ENCODE peak calls at places on chromosomes 3 and 15, in four cellular contexts. E is BJ, W is sigmoid colon, V is HFF-Myc. R is an unnamed sample.

GRCh38 chr3:172040976-172041963 is 1.9 kb downstream of the FNDC3B start:
- DNase-seq in V (no peak), E (no peak), W (no peak), R (no peak)

GRCh38 chr15:91553455-91553854 is 300.1 kb upstream of the SLCO3A1 start:
- DNase-seq in W (no peak), E (no peak), V (no peak), R (no peak)

GRCh38 chr15:43776101-43776717 is 557 bp downstream of the ELL3 start:
- DNase-seq in E (no peak), W (no peak), V (no peak), R (no peak)

GRCh38 chr3:160980740-160981139 is 124.4 kb downstream of the B3GALNT1 start:
- DNase-seq in W (no peak), V (no peak), E (no peak), R (no peak)

GRCh38 chr15:72288796-72289596 is 16.6 kb upstream of the PARP6 start:
- DNase-seq in V (no peak), E (no peak), W (no peak), R (no peak)

GRCh38 chr3:49343163-49343562 is 3.3 kb upstream of the USP4 start:
- DNase-seq in E (no peak), W (no peak), V (no peak), R (no peak)

GRCh38 chr3:50297384-50297775 is 1.8 kb downstream of the HYAL3 start:
- DNase-seq in W (peak), V (no peak), E (no peak), R (no peak)

GRCh38 chr15:101201411-101202174 is 50.3 kb downstream of the CHSY1 start:
- DNase-seq in V (peak), W (peak), E (peak), R (peak)

GRCh38 chr15:83105450-83105849 is 2.0 kb upstream of the TM6SF1 start:
- DNase-seq in E (no peak), W (no peak), V (no peak), R (no peak)

GRCh38 chr3:187967097-187967496 is 186.9 kb upstream of the LPP start:
- DNase-seq in W (no peak), V (no peak), E (no peak), R (no peak)

GRCh38 chr3:28958656-28959055 is 322.2 kb upstream of the RBMS3 start:
- DNase-seq in W (no peak), V (no peak), E (no peak), R (no peak)

GRCh38 chr15:52146776-52147175 is 34.2 kb upstream of the BCL2L10 start:
- DNase-seq in V (no peak), E (no peak), W (no peak), R (no peak)

GRCh38 chr3:123638936-123639680 is 54.3 kb upstream of the HACD2 start:
- DNase-seq in E (no peak), W (peak), V (no peak), R (no peak)

GRCh38 chr3:55654123-55654787 is 167.1 kb upstream of the WNT5A start:
- DNase-seq in V (no peak), E (no peak), W (no peak), R (no peak)

GRCh38 chr15:33994005-33994615 is 25.8 kb downstream of the CHRM5 start:
- DNase-seq in V (no peak), W (no peak), E (no peak), R (no peak)

GRCh38 chr3:129506272-129506742 is 22.1 kb upstream of the RHO start:
- DNase-seq in E (no peak), W (no peak), V (no peak), R (no peak)

GRCh38 chr15:74173545-74174215 is at the start of gene ISLR:
- DNase-seq in W (peak), V (no peak), E (peak), R (no peak)

GRCh38 chr3:185225523-185225922 is 28.3 kb downstream of the EHHADH start:
- DNase-seq in W (no peak), V (no peak), E (peak), R (peak)

GRCh38 chr3:36295206-36295760 is 85.0 kb upstream of the STAC start:
- DNase-seq in V (no peak), E (no peak), W (no peak), R (peak)

GRCh38 chr15:96219681-96220080 is 110.8 kb upstream of the NR2F2 start:
- DNase-seq in E (no peak), W (no peak), V (no peak), R (no peak)

GRCh38 chr3:18703798-18704197 is 278.7 kb upstream of the SATB1 start:
- DNase-seq in E (no peak), V (no peak), W (no peak), R (no peak)

GRCh38 chr15:70762469-70763119 is 764 bp downstream of the UACA start:
- DNase-seq in V (no peak), W (peak), E (no peak), R (no peak)

GRCh38 chr15:70763120-70763949 is at the start of gene UACA:
- DNase-seq in E (peak), W (peak), V (peak), R (peak)

GRCh38 chr15:70765504-70766281 is 2.3 kb upstream of the UACA start:
- DNase-seq in V (no peak), W (no peak), E (peak), R (no peak)

GRCh38 chr15:70761931-70762468 is 1.4 kb downstream of the UACA start:
- DNase-seq in V (no peak), W (no peak), E (no peak), R (no peak)

GRCh38 chr15:70763950-70764730 is 782 bp upstream of the UACA start:
- DNase-seq in E (no peak), W (no peak), V (no peak), R (no peak)
- H3K4me3 ChIP-seq in E (peak), W (peak), V (peak), R (peak)

DNA sequence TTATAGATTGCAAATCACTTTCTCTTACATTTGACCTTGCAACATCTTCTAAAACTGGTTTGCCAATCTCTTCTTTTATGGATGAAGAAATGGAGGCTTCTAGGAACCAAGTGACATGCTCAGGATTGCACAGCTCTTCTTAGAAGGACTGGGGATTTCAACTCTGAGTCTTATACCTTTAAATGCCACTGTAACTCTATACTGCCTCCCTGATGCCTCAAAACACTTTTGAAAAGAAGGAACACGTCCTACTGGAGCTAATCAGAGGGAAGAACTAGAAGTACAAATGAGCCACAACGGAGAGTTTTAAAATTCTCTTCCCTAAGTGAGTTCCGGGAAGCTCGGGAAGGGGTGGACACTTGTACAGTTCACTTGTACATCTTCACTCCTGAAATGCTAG is 973 bp upstream of the MITF start:
- DNase-seq in V (no peak), E (no peak), W (no peak), R (no peak)
- H3K4me3 ChIP-seq in V (peak), E (peak), W (peak), R (peak)

GRCh38 chr3:128487813-128488635 is 5.0 kb downstream of the GATA2 start:
- DNase-seq in E (peak), W (peak), V (peak), R (peak)
- H3K4me3 ChIP-seq in E (peak), W (peak), V (peak), R (peak)

GRCh38 chr15:68114840-68115239 is 60.7 kb downstream of the PIAS1 start:
- DNase-seq in E (no peak), V (no peak), W (no peak), R (no peak)
- H3K4me3 ChIP-seq in E (peak), V (no peak), W (peak), R (no peak)

GRCh38 chr3:114226313-114226712 is 11.1 kb downstream of the ZNF80 start:
- DNase-seq in V (no peak), W (no peak), E (no peak), R (no peak)
- H3K4me3 ChIP-seq in V (no peak), W (no peak), E (no peak), R (no peak)

DNA sequence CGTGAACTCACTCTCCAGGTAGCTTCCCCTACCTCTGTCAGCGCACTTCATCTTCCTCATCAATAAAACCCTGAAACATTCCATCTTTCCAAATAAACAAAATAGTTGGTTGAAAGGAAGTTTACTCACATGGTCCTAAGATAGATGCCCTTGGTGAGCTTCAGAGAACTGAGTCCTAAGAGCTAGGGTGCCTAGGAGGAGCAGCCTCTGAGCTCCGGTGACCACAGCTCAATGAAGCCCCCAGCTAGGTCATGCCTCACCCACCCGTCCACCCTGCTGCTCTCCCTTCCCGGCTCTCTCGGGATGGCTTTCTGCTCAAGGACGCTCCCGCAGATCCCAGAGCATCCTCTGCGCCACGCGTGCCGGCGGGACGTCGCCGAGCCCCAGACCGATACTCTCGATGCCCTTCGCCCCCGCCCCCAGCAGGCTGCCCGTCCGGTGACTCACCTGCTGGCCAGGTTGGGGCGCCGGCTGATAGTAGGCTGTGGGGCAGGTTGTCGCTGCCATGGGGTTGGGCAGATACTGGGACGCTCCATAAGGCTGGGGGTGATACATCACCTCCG is 697 bp downstream of the VGLL3 start:
- DNase-seq in E (no peak), V (no peak), W (peak), R (no peak)
- H3K4me3 ChIP-seq in E (peak), V (peak), W (peak), R (peak)

GRCh38 chr3:73786346-73786807 is 161.6 kb upstream of the PDZRN3 start:
- DNase-seq in W (no peak), V (peak), E (peak), R (peak)
- H3K4me3 ChIP-seq in W (no peak), V (no peak), E (no peak), R (no peak)

DNA sequence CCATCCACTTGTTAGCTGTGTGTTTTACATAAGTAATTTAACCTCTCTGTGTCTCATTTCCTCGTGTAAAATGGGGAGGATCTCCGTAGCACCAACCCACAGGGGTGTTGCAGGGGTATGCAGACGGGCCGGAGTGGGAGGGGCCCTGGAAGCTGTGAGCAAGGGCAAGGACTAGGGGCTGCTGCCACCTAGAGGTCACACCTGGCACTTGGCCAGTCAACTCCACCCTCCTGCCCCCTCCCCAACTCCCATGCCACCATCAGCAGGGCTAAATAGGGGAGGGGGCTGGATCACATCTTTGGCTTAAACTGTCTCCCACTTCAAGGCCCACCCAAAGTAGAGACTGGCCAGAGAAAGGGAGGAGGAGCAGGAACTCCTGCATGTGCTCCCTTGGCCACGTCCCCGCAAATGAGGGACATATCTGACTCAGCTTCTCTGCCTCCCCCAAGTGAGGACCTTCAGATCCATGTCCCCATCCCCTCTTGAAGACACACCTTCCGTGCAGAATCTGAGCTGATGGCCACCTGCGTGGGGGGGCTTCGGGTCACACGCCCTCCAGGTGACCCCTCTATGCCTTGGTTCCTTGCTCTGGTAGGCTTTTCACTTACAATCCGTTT is 2.6 kb downstream of the CCDC9B start:
- DNase-seq in E (no peak), V (no peak), W (peak), R (no peak)
- H3K4me3 ChIP-seq in E (no peak), V (no peak), W (peak), R (no peak)

R was measured in skeletal muscle cell.